ENCODE peak calls at places on chromosomes 5 and 9, in six cellular contexts. K is T-helper 1 cell, I is M059J, J is AML-193, W is hippocampal formation, T is Calu3. Y is an unnamed sample.

GRCh38 chr5:1008451-1009358 is at the start of gene NKD2:
- DNase-seq in K (peak), I (no peak), J (no peak), W (no peak), T (peak), Y (peak)

GRCh38 chr5:105503950-105504349 is 1941.4 kb upstream of the NUDT12 start:
- DNase-seq in K (no peak), I (no peak), J (no peak), W (no peak), T (no peak), Y (no peak)

GRCh38 chr5:50302815-50303490 is 138.1 kb downstream of the EMB start:
- DNase-seq in K (no peak), I (peak), J (no peak), W (no peak), T (peak), Y (no peak)

GRCh38 chr5:88602584-88602983 is 280.4 kb downstream of the MEF2C start:
- DNase-seq in K (peak), I (no peak), J (peak), W (no peak), T (peak), Y (no peak)

GRCh38 chr5:77407152-77407551 is 85.0 kb downstream of the WDR41 start:
- DNase-seq in K (no peak), I (no peak), J (no peak), W (no peak), T (no peak), Y (no peak)

GRCh38 chr5:43273552-43273951 is 39.7 kb downstream of the HMGCS1 start:
- DNase-seq in K (no peak), I (no peak), J (no peak), W (no peak), T (no peak), Y (no peak)

GRCh38 chr5:173733065-173733824 is 116.8 kb upstream of the BOD1 start:
- DNase-seq in K (no peak), I (no peak), J (no peak), W (peak), T (no peak), Y (no peak)

GRCh38 chr5:161966544-161966943 is 101.0 kb upstream of the GABRG2 start:
- DNase-seq in K (no peak), I (no peak), J (no peak), W (peak), T (no peak), Y (no peak)

GRCh38 chr5:169557838-169558237 is 25.7 kb upstream of the SPDL1 start:
- DNase-seq in K (no peak), I (no peak), J (no peak), W (no peak), T (no peak), Y (no peak)

GRCh38 chr5:76874088-76874581 is 24.3 kb downstream of the S100Z start:
- DNase-seq in K (no peak), I (peak), J (peak), W (no peak), T (no peak), Y (no peak)

GRCh38 chr5:54227109-54227508 is 83.3 kb downstream of the ARL15 start:
- DNase-seq in K (no peak), I (no peak), J (no peak), W (no peak), T (no peak), Y (no peak)

GRCh38 chr5:8628521-8628920 is 759.6 kb downstream of the MTRR start:
- DNase-seq in K (no peak), I (no peak), J (no peak), W (no peak), T (no peak), Y (no peak)

GRCh38 chr5:33275921-33276705 is 164.7 kb upstream of the TARS1 start:
- DNase-seq in K (no peak), I (peak), J (no peak), W (no peak), T (no peak), Y (no peak)

GRCh38 chr5:141877478-141878185 is 578 bp downstream of the PCDH1 start:
- DNase-seq in K (no peak), I (peak), J (no peak), W (no peak), T (peak), Y (peak)

GRCh38 chr9:111622626-111623025 is 8.5 kb upstream of the DNAJC25 start:
- DNase-seq in K (no peak), I (peak), J (peak), W (no peak), T (peak), Y (no peak)

GRCh38 chr5:75623846-75624245 is 12.6 kb downstream of the ANKDD1B start:
- DNase-seq in K (no peak), I (peak), J (no peak), W (no peak), T (no peak), Y (no peak)

GRCh38 chr9:134382733-134383132 is 56.5 kb downstream of the RXRA start:
- DNase-seq in K (no peak), I (no peak), J (no peak), W (no peak), T (no peak), Y (no peak)

GRCh38 chr9:127132921-127133647 is 10.6 kb upstream of the ANGPTL2 start:
- DNase-seq in K (no peak), I (peak), J (no peak), W (peak), T (no peak), Y (peak)

GRCh38 chr5:39284552-39284951 is 65.2 kb upstream of the FYB1 start:
- DNase-seq in K (no peak), I (no peak), J (no peak), W (no peak), T (no peak), Y (no peak)

GRCh38 chr9:108607607-108608006 is 248.2 kb downstream of the ACTL7B start:
- DNase-seq in K (no peak), I (no peak), J (no peak), W (no peak), T (no peak), Y (no peak)

GRCh38 chr5:172188893-172189692 is 1.1 kb upstream of the STK10 start:
- DNase-seq in K (no peak), I (no peak), J (no peak), W (no peak), T (no peak), Y (no peak)

GRCh38 chr5:175464414-175465233 is 13.7 kb upstream of the SFXN1 start:
- DNase-seq in K (no peak), I (peak), J (peak), W (peak), T (peak), Y (peak)

GRCh38 chr9:113409883-113410206 is 630 bp downstream of the POLE3 start:
- DNase-seq in K (no peak), I (no peak), J (no peak), W (no peak), T (no peak), Y (no peak)

GRCh38 chr5:876398-877365 is 15.9 kb downstream of the BRD9 start:
- DNase-seq in K (no peak), I (no peak), J (no peak), W (no peak), T (no peak), Y (peak)

GRCh38 chr5:133403741-133404364 is 208.5 kb downstream of the FSTL4 start:
- DNase-seq in K (no peak), I (no peak), J (no peak), W (no peak), T (no peak), Y (no peak)

GRCh38 chr5:135332519-135333150 is 66.4 kb downstream of the MACROH2A1 start:
- DNase-seq in K (no peak), I (peak), J (peak), W (peak), T (no peak), Y (no peak)

GRCh38 chr9:130639119-130639485 is 25.3 kb upstream of the PRDM12 start:
- DNase-seq in K (no peak), I (no peak), J (no peak), W (no peak), T (no peak), Y (peak)

Y was measured in posterior cingulate gyrus.